ENCODE peak calls at places on chromosome 13, in seven cellular contexts. F is thoracic aorta, Z is NCI-H1694, Y is IMR-90, H is HFFc6, X is mucosa of gallbladder, R is WERI-Rb-1. U is an unnamed sample.
A peak's percentile ranks its signal among the peaks of the same experiment; 100 is the strongest.

GRCh38 chr13:36986462-36987240 is 12.5 kb downstream of the ALG5 start:
- DNase-seq in F (no peak), Z (no peak), Y (peak; percentile 70), H (peak; percentile 45), X (no peak), R (no peak), U (no peak)

GRCh38 chr13:48493076-48493765 is 39.7 kb downstream of the RCBTB2 start:
- DNase-seq in F (no peak), Z (no peak), Y (no peak), H (peak; percentile 2), X (no peak), R (no peak), U (no peak)

GRCh38 chr13:42660367-42660965 is 86.5 kb downstream of the TNFSF11 start:
- DNase-seq in F (no peak), Z (peak; percentile 1), Y (peak; percentile 27), H (no peak), X (no peak), R (no peak), U (peak; percentile 8)

GRCh38 chr13:47168086-47168485 is 271.2 kb upstream of the HTR2A start:
- DNase-seq in F (no peak), Z (no peak), Y (peak; percentile 92), H (peak; percentile 33), X (no peak), R (no peak), U (no peak)

GRCh38 chr13:111548301-111548700 is 227.9 kb downstream of the TEX29 start:
- DNase-seq in F (no peak), Z (no peak), Y (no peak), H (no peak), X (no peak), R (no peak), U (no peak)

GRCh38 chr13:30934803-30935202 is 2.3 kb downstream of the TEX26 start:
- DNase-seq in F (no peak), Z (no peak), Y (no peak), H (no peak), X (no peak), R (no peak), U (no peak)

GRCh38 chr13:110130431-110130830 is 176.5 kb downstream of the COL4A1 start:
- DNase-seq in F (no peak), Z (no peak), Y (no peak), H (no peak), X (no peak), R (no peak), U (no peak)

GRCh38 chr13:113452942-113453901 is at the start of gene ADPRHL1:
- DNase-seq in F (no peak), Z (no peak), Y (no peak), H (no peak), X (no peak), R (peak; percentile 91), U (peak; percentile 32)

GRCh38 chr13:24050796-24051715 is 109.5 kb upstream of the SPATA13 start:
- DNase-seq in F (no peak), Z (no peak), Y (no peak), H (no peak), X (no peak), R (no peak), U (peak; percentile 5)

GRCh38 chr13:95296326-95296939 is 4.8 kb downstream of the ABCC4 start:
- DNase-seq in F (no peak), Z (no peak), Y (no peak), H (no peak), X (peak; percentile 42), R (peak; percentile 81), U (no peak)

GRCh38 chr13:80151016-80151415 is 189.9 kb downstream of the SPRY2 start:
- DNase-seq in F (no peak), Z (no peak), Y (peak; percentile 23), H (no peak), X (no peak), R (no peak), U (no peak)

GRCh38 chr13:47110833-47111240 is 214.0 kb upstream of the HTR2A start:
- DNase-seq in F (no peak), Z (no peak), Y (no peak), H (no peak), X (no peak), R (no peak), U (no peak)

GRCh38 chr13:95754069-95754468 is 77.1 kb downstream of the DNAJC3 start:
- DNase-seq in F (no peak), Z (no peak), Y (no peak), H (no peak), X (no peak), R (no peak), U (no peak)

GRCh38 chr13:21657538-21657937 is 13.3 kb upstream of the FGF9 start:
- DNase-seq in F (no peak), Z (no peak), Y (peak; percentile 94), H (peak; percentile 66), X (no peak), R (no peak), U (no peak)

GRCh38 chr13:97659602-97660001 is 225.6 kb downstream of the RAP2A start:
- DNase-seq in F (no peak), Z (no peak), Y (peak; percentile 21), H (no peak), X (no peak), R (peak; percentile 73), U (no peak)

GRCh38 chr13:32905864-32906180 is 110.4 kb upstream of the KL start:
- DNase-seq in F (no peak), Z (peak; percentile 35), Y (peak; percentile 19), H (no peak), X (peak; percentile 50), R (no peak), U (no peak)

GRCh38 chr13:113802090-113802531 is 43.1 kb downstream of the TMEM255B start:
- DNase-seq in F (no peak), Z (no peak), Y (peak; percentile 72), H (peak; percentile 74), X (peak; percentile 42), R (peak; percentile 90), U (no peak)

GRCh38 chr13:87684850-87685735 is 13.9 kb downstream of the SLITRK5 start:
- DNase-seq in F (no peak), Z (no peak), Y (no peak), H (no peak), X (no peak), R (no peak), U (no peak)

GRCh38 chr13:34731486-34731885 is 210.6 kb upstream of the NBEA start:
- DNase-seq in F (no peak), Z (no peak), Y (no peak), H (no peak), X (no peak), R (peak; percentile 75), U (no peak)

GRCh38 chr13:81379183-81379582 is 1038.3 kb upstream of the SPRY2 start:
- DNase-seq in F (no peak), Z (no peak), Y (no peak), H (no peak), X (no peak), R (no peak), U (no peak)

GRCh38 chr13:93227280-93227905 is 786 bp downstream of the GPC6 start:
- DNase-seq in F (no peak), Z (peak; percentile 50), Y (peak; percentile 52), H (peak; percentile 13), X (no peak), R (peak; percentile 77), U (peak; percentile 98)

GRCh38 chr13:42369071-42369795 is 97.3 kb downstream of the AKAP11 start:
- DNase-seq in F (no peak), Z (no peak), Y (no peak), H (no peak), X (no peak), R (no peak), U (no peak)

GRCh38 chr13:105929486-105929885 is 606.0 kb downstream of the EFNB2 start:
- DNase-seq in F (no peak), Z (no peak), Y (no peak), H (no peak), X (no peak), R (no peak), U (no peak)

GRCh38 chr13:54682184-54682583 is 1653.6 kb downstream of the OLFM4 start:
- DNase-seq in F (no peak), Z (no peak), Y (no peak), H (no peak), X (no peak), R (no peak), U (no peak)

GRCh38 chr13:64849174-64849573 is 2381.0 kb downstream of the PCDH9 start:
- DNase-seq in F (no peak), Z (no peak), Y (no peak), H (no peak), X (no peak), R (no peak), U (no peak)

GRCh38 chr13:33279898-33280549 is 5.5 kb downstream of the STARD13 start:
- DNase-seq in F (no peak), Z (no peak), Y (peak; percentile 71), H (peak; percentile 70), X (no peak), R (no peak), U (no peak)

GRCh38 chr13:83515267-83515666 is 367.0 kb downstream of the SLITRK1 start:
- DNase-seq in F (no peak), Z (no peak), Y (peak; percentile 22), H (peak; percentile 70), X (no peak), R (no peak), U (no peak)

GRCh38 chr13:18921063-18921462 is 260.6 kb downstream of the TUBA3C start:
- DNase-seq in F (no peak), Z (no peak), Y (no peak), H (no peak), X (no peak), R (no peak), U (no peak)

GRCh38 chr13:87166348-87166747 is 504.8 kb upstream of the SLITRK5 start:
- DNase-seq in F (no peak), Z (no peak), Y (no peak), H (no peak), X (no peak), R (no peak), U (no peak)

GRCh38 chr13:90498816-90499215 is 848.7 kb upstream of the MIR17HG start:
- DNase-seq in F (no peak), Z (no peak), Y (no peak), H (no peak), X (no peak), R (no peak), U (no peak)

GRCh38 chr13:33756929-33757328 is 61.0 kb upstream of the RFC3 start:
- DNase-seq in F (no peak), Z (no peak), Y (no peak), H (no peak), X (no peak), R (no peak), U (no peak)